ENCODE peak calls at places on chromosomes 11 and 22, in eight cellular contexts. E, Z, Y, A, C, V, X and O are unnamed samples.

GRCh38 chr11:85766801-85767200 is 44.1 kb downstream of the SYTL2 start:
- DNase-seq in E (no peak), Z (no peak), Y (no peak), A (no peak), C (no peak), V (no peak), X (no peak), O (no peak)

GRCh38 chr11:10893713-10894112 is 35.9 kb upstream of the ZBED5 start:
- DNase-seq in E (no peak), Z (no peak), Y (no peak), A (no peak), C (no peak), V (no peak), X (no peak), O (no peak)

GRCh38 chr11:83024270-83024854 is 47.3 kb downstream of the RAB30 start:
- DNase-seq in E (no peak), Z (no peak), Y (no peak), A (no peak), C (no peak), V (no peak), X (no peak), O (no peak)

GRCh38 chr22:38218661-38219331 is 17.0 kb downstream of the MAFF start:
- DNase-seq in E (no peak), Z (peak), Y (peak), A (peak), C (peak), V (no peak), X (peak), O (no peak)

GRCh38 chr11:10725114-10725906 is 25.7 kb upstream of the CTR9 start:
- DNase-seq in E (no peak), Z (no peak), Y (no peak), A (no peak), C (no peak), V (no peak), X (peak), O (peak)

GRCh38 chr22:50445880-50446707 is 28.7 kb downstream of the SBF1 start:
- DNase-seq in E (no peak), Z (no peak), Y (no peak), A (no peak), C (no peak), V (no peak), X (no peak), O (no peak)

GRCh38 chr11:78022397-78023396 is at the start of gene KCTD14:
- DNase-seq in E (no peak), Z (no peak), Y (no peak), A (no peak), C (no peak), V (no peak), X (no peak), O (no peak)

GRCh38 chr11:11998091-11998781 is 10.2 kb downstream of the DKK3 start:
- DNase-seq in E (no peak), Z (no peak), Y (no peak), A (no peak), C (peak), V (no peak), X (no peak), O (no peak)

GRCh38 chr11:13939952-13940610 is 22.4 kb upstream of the SPON1 start:
- DNase-seq in E (no peak), Z (no peak), Y (no peak), A (no peak), C (no peak), V (no peak), X (no peak), O (no peak)

GRCh38 chr22:35995772-35996171 is 32.9 kb downstream of the RBFOX2 start:
- DNase-seq in E (no peak), Z (peak), Y (no peak), A (peak), C (peak), V (no peak), X (no peak), O (no peak)

GRCh38 chr11:126394036-126394435 is 38.5 kb downstream of the ST3GAL4 start:
- DNase-seq in E (no peak), Z (no peak), Y (no peak), A (peak), C (no peak), V (no peak), X (no peak), O (no peak)

GRCh38 chr11:18307461-18308139 is 14.3 kb downstream of the HPS5 start:
- DNase-seq in E (no peak), Z (no peak), Y (no peak), A (no peak), C (no peak), V (no peak), X (no peak), O (no peak)

GRCh38 chr22:45006101-45006872 is 3.5 kb downstream of the PHF21B start:
- DNase-seq in E (no peak), Z (no peak), Y (no peak), A (no peak), C (no peak), V (no peak), X (no peak), O (no peak)

GRCh38 chr22:42283288-42284229 is 13.1 kb upstream of the TCF20 start:
- DNase-seq in E (no peak), Z (no peak), Y (peak), A (peak), C (no peak), V (no peak), X (no peak), O (no peak)

GRCh38 chr22:49534386-49534785 is 293.3 kb downstream of the BRD1 start:
- DNase-seq in E (no peak), Z (no peak), Y (no peak), A (peak), C (no peak), V (no peak), X (no peak), O (no peak)

GRCh38 chr11:13045734-13046133 is 36.6 kb downstream of the RASSF10 start:
- DNase-seq in E (no peak), Z (no peak), Y (no peak), A (no peak), C (no peak), V (no peak), X (no peak), O (no peak)

GRCh38 chr22:37746366-37747089 is 49.7 kb downstream of the TRIOBP start:
- DNase-seq in E (peak), Z (peak), Y (no peak), A (no peak), C (no peak), V (peak), X (peak), O (no peak)

GRCh38 chr11:6473481-6474422 is at the start of gene TRIM3:
- DNase-seq in E (peak), Z (peak), Y (peak), A (peak), C (peak), V (peak), X (peak), O (peak)

GRCh38 chr22:23835773-23836144 is 3.0 kb downstream of the DERL3 start:
- DNase-seq in E (no peak), Z (peak), Y (no peak), A (peak), C (no peak), V (no peak), X (no peak), O (no peak)

GRCh38 chr11:9065614-9066431 is 25.6 kb downstream of the SCUBE2 start:
- DNase-seq in E (no peak), Z (no peak), Y (no peak), A (no peak), C (no peak), V (no peak), X (no peak), O (no peak)

GRCh38 chr11:69467646-69468045 is 13.8 kb upstream of the LINC01488 start:
- DNase-seq in E (no peak), Z (peak), Y (no peak), A (peak), C (no peak), V (no peak), X (no peak), O (no peak)

GRCh38 chr11:130001491-130002351 is 914 bp downstream of the PRDM10 start:
- DNase-seq in E (peak), Z (peak), Y (no peak), A (no peak), C (no peak), V (no peak), X (peak), O (peak)

GRCh38 chr11:33531743-33532181 is 168.9 kb downstream of the C11orf91 start:
- DNase-seq in E (no peak), Z (no peak), Y (no peak), A (no peak), C (no peak), V (no peak), X (no peak), O (no peak)

GRCh38 chr11:68329993-68330699 is 17.8 kb downstream of the LRP5 start:
- DNase-seq in E (no peak), Z (no peak), Y (no peak), A (no peak), C (no peak), V (no peak), X (no peak), O (no peak)